ENCODE peak calls at places on chromosomes 13 and 19, in four cellular contexts. One of them, this sample, is unnamed.

GRCh38 chr19:3359850-3360493 is 6.4 kb upstream of the NFIC start:
- DNase-seq in AG09309: no peak
- DNase-seq in pancreas: no peak
- DNase-seq in neural progenitor cell: no peak
- DNase-seq in this sample: peak; percentile 62

GRCh38 chr13:46908511-46908910 is 11.7 kb upstream of the HTR2A start:
- DNase-seq in AG09309: peak; percentile 96
- DNase-seq in pancreas: no peak
- DNase-seq in neural progenitor cell: no peak
- DNase-seq in this sample: no peak

GRCh38 chr13:75326173-75327131 is 155.5 kb downstream of the TBC1D4 start:
- DNase-seq in AG09309: no peak
- DNase-seq in pancreas: no peak
- DNase-seq in neural progenitor cell: no peak
- DNase-seq in this sample: peak; percentile 84

GRCh38 chr13:69199664-69200063 is 908.0 kb upstream of the ATXN8OS start:
- DNase-seq in AG09309: no peak
- DNase-seq in pancreas: no peak
- DNase-seq in neural progenitor cell: peak; percentile 81
- DNase-seq in this sample: peak; percentile 18

GRCh38 chr13:35345992-35346391 is 130.5 kb downstream of the MAB21L1 start:
- DNase-seq in AG09309: no peak
- DNase-seq in pancreas: no peak
- DNase-seq in neural progenitor cell: peak; percentile 18
- DNase-seq in this sample: no peak

GRCh38 chr13:39892731-39893293 is 237.3 kb downstream of the COG6 start:
- DNase-seq in AG09309: no peak
- DNase-seq in pancreas: no peak
- DNase-seq in neural progenitor cell: no peak
- DNase-seq in this sample: peak; percentile 63

GRCh38 chr13:95199896-95200295 is 101.4 kb downstream of the ABCC4 start:
- DNase-seq in AG09309: no peak
- DNase-seq in pancreas: no peak
- DNase-seq in neural progenitor cell: no peak
- DNase-seq in this sample: no peak

GRCh38 chr19:47644743-47645499 is 36.0 kb downstream of the BICRA start:
- DNase-seq in AG09309: no peak
- DNase-seq in pancreas: no peak
- DNase-seq in neural progenitor cell: no peak
- DNase-seq in this sample: peak; percentile 17

GRCh38 chr13:72726721-72727416 is 560 bp downstream of the MZT1 start:
- DNase-seq in AG09309: no peak
- DNase-seq in pancreas: peak; percentile 14
- DNase-seq in neural progenitor cell: peak; percentile 79
- DNase-seq in this sample: peak; percentile 76

GRCh38 chr19:28037186-28037585 is 1175.8 kb downstream of the UQCRFS1 start:
- DNase-seq in AG09309: no peak
- DNase-seq in pancreas: no peak
- DNase-seq in neural progenitor cell: no peak
- DNase-seq in this sample: no peak

GRCh38 chr13:108597943-108598342 is 31.5 kb upstream of the MYO16 start:
- DNase-seq in AG09309: no peak
- DNase-seq in pancreas: no peak
- DNase-seq in neural progenitor cell: no peak
- DNase-seq in this sample: no peak

GRCh38 chr13:99217461-99218101 is 16.9 kb downstream of the UBAC2 start:
- DNase-seq in AG09309: no peak
- DNase-seq in pancreas: no peak
- DNase-seq in neural progenitor cell: no peak
- DNase-seq in this sample: no peak

GRCh38 chr19:45275370-45275971 is 24.4 kb downstream of the MARK4 start:
- DNase-seq in AG09309: no peak
- DNase-seq in pancreas: no peak
- DNase-seq in neural progenitor cell: no peak
- DNase-seq in this sample: peak; percentile 87

GRCh38 chr13:29568731-29569130 is 26.8 kb downstream of the SLC7A1 start:
- DNase-seq in AG09309: no peak
- DNase-seq in pancreas: no peak
- DNase-seq in neural progenitor cell: no peak
- DNase-seq in this sample: no peak

GRCh38 chr13:47463726-47464125 is 537.3 kb downstream of the SUCLA2 start:
- DNase-seq in AG09309: peak; percentile 14
- DNase-seq in pancreas: no peak
- DNase-seq in neural progenitor cell: no peak
- DNase-seq in this sample: no peak

GRCh38 chr13:110206170-110206569 is 100.8 kb downstream of the COL4A1 start:
- DNase-seq in AG09309: no peak
- DNase-seq in pancreas: no peak
- DNase-seq in neural progenitor cell: no peak
- DNase-seq in this sample: no peak

GRCh38 chr13:24192036-24192810 is 31.7 kb downstream of the SPATA13 start:
- DNase-seq in AG09309: no peak
- DNase-seq in pancreas: no peak
- DNase-seq in neural progenitor cell: no peak
- DNase-seq in this sample: no peak

GRCh38 chr13:30690282-30691188 is 44.8 kb upstream of the ALOX5AP start:
- DNase-seq in AG09309: peak; percentile 79
- DNase-seq in pancreas: no peak
- DNase-seq in neural progenitor cell: no peak
- DNase-seq in this sample: peak; percentile 14

GRCh38 chr19:55340144-55340783 is 588 bp downstream of the KMT5C start:
- DNase-seq in AG09309: no peak
- DNase-seq in pancreas: peak; percentile 46
- DNase-seq in neural progenitor cell: no peak
- DNase-seq in this sample: no peak

GRCh38 chr19:57406516-57407123 is 4.3 kb upstream of the ZNF17 start:
- DNase-seq in AG09309: no peak
- DNase-seq in pancreas: peak; percentile 47
- DNase-seq in neural progenitor cell: peak; percentile 85
- DNase-seq in this sample: peak; percentile 70

GRCh38 chr19:42290523-42291436 is 11.2 kb upstream of the PRR19 start:
- DNase-seq in AG09309: no peak
- DNase-seq in pancreas: no peak
- DNase-seq in neural progenitor cell: peak; percentile 43
- DNase-seq in this sample: peak; percentile 54

GRCh38 chr13:90365130-90365529 is 982.4 kb upstream of the MIR17HG start:
- DNase-seq in AG09309: no peak
- DNase-seq in pancreas: no peak
- DNase-seq in neural progenitor cell: no peak
- DNase-seq in this sample: no peak

GRCh38 chr19:56170261-56170660 is 5.5 kb upstream of the GALP start:
- DNase-seq in AG09309: peak; percentile 5
- DNase-seq in pancreas: no peak
- DNase-seq in neural progenitor cell: no peak
- DNase-seq in this sample: no peak

GRCh38 chr19:45117167-45117594 is 24.2 kb downstream of the PPP1R37 start:
- DNase-seq in AG09309: no peak
- DNase-seq in pancreas: no peak
- DNase-seq in neural progenitor cell: peak; percentile 63
- DNase-seq in this sample: peak; percentile 55

GRCh38 chr13:43422061-43422460 is 364.7 kb downstream of the ENOX1 start:
- DNase-seq in AG09309: no peak
- DNase-seq in pancreas: no peak
- DNase-seq in neural progenitor cell: no peak
- DNase-seq in this sample: no peak

GRCh38 chr19:23075031-23075733 is 41.6 kb upstream of the ZNF730 start:
- DNase-seq in AG09309: peak; percentile 16
- DNase-seq in pancreas: peak; percentile 43
- DNase-seq in neural progenitor cell: peak; percentile 93
- DNase-seq in this sample: peak; percentile 78

GRCh38 chr19:18893573-18894253 is 2.2 kb downstream of the CERS1 start:
- DNase-seq in AG09309: no peak
- DNase-seq in pancreas: no peak
- DNase-seq in neural progenitor cell: no peak
- DNase-seq in this sample: no peak
- H3K4me3 ChIP-seq in AG09309: no peak overlapping the region
- H3K4me3 ChIP-seq in pancreas: no peak overlapping the region
- H3K4me3 ChIP-seq in neural progenitor cell: no peak overlapping the region
- H3K4me3 ChIP-seq in this sample: no peak overlapping the region

DNA sequence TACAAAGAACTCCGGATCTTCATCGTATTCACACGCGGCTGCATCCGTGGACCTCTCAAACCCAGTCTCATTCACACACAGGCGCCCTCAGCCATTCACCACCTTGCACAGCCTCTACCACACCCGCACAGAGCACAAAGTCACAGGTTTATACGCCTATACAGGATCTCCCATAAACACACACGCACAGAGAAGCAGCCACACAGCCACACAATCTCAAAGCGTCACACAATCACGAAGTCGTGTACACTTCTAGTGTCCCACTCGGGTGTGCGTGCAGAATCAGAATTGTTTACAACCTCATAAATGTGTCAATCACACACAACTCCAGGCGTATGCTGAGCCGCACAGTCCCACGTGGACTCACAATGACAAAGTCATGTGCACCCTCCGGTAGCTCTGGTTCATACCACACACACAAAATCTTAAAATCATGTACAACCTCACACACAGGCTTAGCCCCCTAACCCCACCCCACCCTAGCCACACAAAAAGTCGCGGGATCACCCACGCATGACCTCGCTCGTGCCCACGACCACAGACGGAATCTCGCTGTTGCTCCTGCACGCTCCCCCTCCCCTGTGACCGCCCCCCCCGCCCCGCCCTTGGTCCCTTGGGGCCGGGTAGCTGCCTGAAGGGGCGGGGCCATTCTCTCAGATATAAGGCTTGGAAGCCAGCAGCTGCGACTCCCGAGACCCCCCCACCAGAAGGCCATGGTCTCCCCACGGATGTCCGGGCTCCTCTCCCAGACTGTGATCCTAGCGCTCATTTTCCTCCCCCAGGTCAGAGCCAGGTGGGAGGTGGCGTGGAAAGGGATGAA is at the start of gene DLL3:
- DNase-seq in AG09309: no peak
- DNase-seq in pancreas: no peak
- DNase-seq in neural progenitor cell: peak; percentile 34
- DNase-seq in this sample: peak; percentile 62
- H3K4me3 ChIP-seq in AG09309: peak within 1 kb of the TSS; percentile 5
- H3K4me3 ChIP-seq in pancreas: peak within 1 kb of the TSS; percentile 17
- H3K4me3 ChIP-seq in neural progenitor cell: peak within 1 kb of the TSS; percentile 56
- H3K4me3 ChIP-seq in this sample: peak within 1 kb of the TSS; percentile 26

GRCh38 chr13:32530841-32531253 is 7.7 kb downstream of the N4BP2L2 start:
- DNase-seq in AG09309: peak; percentile 29
- DNase-seq in pancreas: peak; percentile 20
- DNase-seq in neural progenitor cell: no peak
- DNase-seq in this sample: peak; percentile 8
- H3K4me3 ChIP-seq in AG09309: no peak overlapping the region
- H3K4me3 ChIP-seq in pancreas: no peak overlapping the region
- H3K4me3 ChIP-seq in neural progenitor cell: no peak overlapping the region
- H3K4me3 ChIP-seq in this sample: no peak overlapping the region

GRCh38 chr13:114141261-114141996 is 9.0 kb upstream of the RASA3 start:
- DNase-seq in AG09309: no peak
- DNase-seq in pancreas: no peak
- DNase-seq in neural progenitor cell: no peak
- DNase-seq in this sample: no peak

GRCh38 chr13:114142137-114142550 is 9.7 kb upstream of the RASA3 start:
- DNase-seq in AG09309: no peak
- DNase-seq in pancreas: no peak
- DNase-seq in neural progenitor cell: no peak
- DNase-seq in this sample: no peak

GRCh38 chr13:114142640-114143490 is 10.4 kb upstream of the RASA3 start:
- DNase-seq in AG09309: no peak
- DNase-seq in pancreas: peak; percentile 80
- DNase-seq in neural progenitor cell: no peak
- DNase-seq in this sample: no peak

GRCh38 chr13:114140909-114141255 is 8.5 kb upstream of the RASA3 start:
- DNase-seq in AG09309: no peak
- DNase-seq in pancreas: no peak
- DNase-seq in neural progenitor cell: no peak
- DNase-seq in this sample: no peak

GRCh38 chr13:114140131-114140908 is 7.9 kb upstream of the RASA3 start:
- DNase-seq in AG09309: no peak
- DNase-seq in pancreas: no peak
- DNase-seq in neural progenitor cell: no peak
- DNase-seq in this sample: no peak
- H3K4me3 ChIP-seq in AG09309: no peak overlapping the region
- H3K4me3 ChIP-seq in pancreas: no peak overlapping the region
- H3K4me3 ChIP-seq in neural progenitor cell: no peak overlapping the region
- H3K4me3 ChIP-seq in this sample: peak overlapping the region; percentile 33

GRCh38 chr19:38405276-38405675 is 2.4 kb downstream of the FAM98C start:
- DNase-seq in AG09309: no peak
- DNase-seq in pancreas: no peak
- DNase-seq in neural progenitor cell: no peak
- DNase-seq in this sample: no peak
- H3K4me3 ChIP-seq in AG09309: no peak overlapping the region
- H3K4me3 ChIP-seq in pancreas: no peak overlapping the region
- H3K4me3 ChIP-seq in neural progenitor cell: no peak overlapping the region
- H3K4me3 ChIP-seq in this sample: no peak overlapping the region

GRCh38 chr19:5719961-5720790 is at the start of the genes CATSPERD and LONP1:
- DNase-seq in AG09309: peak; percentile 92
- DNase-seq in pancreas: peak; percentile 98
- DNase-seq in neural progenitor cell: peak; percentile 100
- DNase-seq in this sample: peak; percentile 99
- H3K4me3 ChIP-seq in AG09309: peak within 1 kb of the TSS; percentile 63
- H3K4me3 ChIP-seq in pancreas: peak within 1 kb of the TSS; percentile 99
- H3K4me3 ChIP-seq in neural progenitor cell: peak within 1 kb of the TSS; percentile 98
- H3K4me3 ChIP-seq in this sample: peak within 1 kb of the TSS; percentile 93

GRCh38 chr19:6057651-6058365 is 52.5 kb downstream of the RFX2 start:
- DNase-seq in AG09309: no peak
- DNase-seq in pancreas: no peak
- DNase-seq in neural progenitor cell: no peak
- DNase-seq in this sample: no peak
- H3K4me3 ChIP-seq in AG09309: no peak overlapping the region
- H3K4me3 ChIP-seq in pancreas: no peak overlapping the region
- H3K4me3 ChIP-seq in neural progenitor cell: no peak overlapping the region
- H3K4me3 ChIP-seq in this sample: no peak overlapping the region

DNA sequence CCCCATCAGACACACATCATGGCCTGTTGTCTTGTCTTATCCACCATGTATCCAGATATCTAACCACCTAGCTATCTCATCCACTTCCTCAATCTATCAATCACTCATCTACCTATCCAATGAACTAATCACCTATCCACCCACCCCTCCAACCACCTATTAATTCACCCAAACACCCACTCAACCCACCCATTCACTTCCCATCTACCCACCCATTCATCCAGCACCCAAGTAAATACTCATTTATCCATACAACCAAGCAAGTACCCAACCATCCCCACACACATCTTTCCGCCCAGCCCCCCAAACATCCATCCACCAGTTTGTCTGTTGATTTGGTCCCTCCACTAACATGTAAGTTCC is 753 bp upstream of the WIZ start:
- DNase-seq in AG09309: no peak
- DNase-seq in pancreas: no peak
- DNase-seq in neural progenitor cell: no peak
- DNase-seq in this sample: no peak
- H3K4me3 ChIP-seq in AG09309: no peak overlapping the region
- H3K4me3 ChIP-seq in pancreas: no peak overlapping the region
- H3K4me3 ChIP-seq in neural progenitor cell: no peak overlapping the region
- H3K4me3 ChIP-seq in this sample: no peak overlapping the region